ENCODE peak calls at places on chromosomes 13 and 19, in four cellular contexts. F is IMR-90, U is astrocyte of the spinal cord, P is coronary artery. R is an unnamed sample.
A peak's percentile ranks its signal among the peaks of the same experiment; 100 is the strongest.

GRCh38 chr19:18483119-18483518 is 38.8 kb downstream of the ELL start:
- DNase-seq in F (no peak), U (no peak), P (no peak), R (no peak)

GRCh38 chr19:10227215-10227971 is 3.7 kb downstream of the S1PR2 start:
- DNase-seq in P (peak; percentile 75), U (no peak), F (no peak), R (peak; percentile 55)

GRCh38 chr13:75871059-75871458 is 234.9 kb downstream of the LMO7 start:
- DNase-seq in U (no peak), F (no peak), P (no peak), R (peak; percentile 20)

GRCh38 chr13:52780092-52780491 is 40.5 kb upstream of the CNMD start:
- DNase-seq in U (no peak), F (no peak), P (no peak), R (no peak)

GRCh38 chr19:21022996-21023395 is 2.5 kb downstream of the ZNF430 start:
- DNase-seq in P (no peak), F (peak; percentile 66), U (peak; percentile 38), R (peak; percentile 47)

GRCh38 chr19:55152017-55152416 is 3.0 kb upstream of the TNNT1 start:
- DNase-seq in F (no peak), U (no peak), P (no peak), R (no peak)

GRCh38 chr13:94061316-94061715 is 418.2 kb downstream of the DCT start:
- DNase-seq in P (no peak), F (peak; percentile 79), U (peak; percentile 50), R (peak; percentile 64)

GRCh38 chr13:103663996-103664395 is 597.8 kb upstream of the SLC10A2 start:
- DNase-seq in U (no peak), P (no peak), F (no peak), R (no peak)

GRCh38 chr19:54464044-54464623 is 556 bp upstream of the LENG9 start:
- DNase-seq in F (peak; percentile 49), P (peak; percentile 93), U (peak; percentile 86), R (peak; percentile 56)

GRCh38 chr19:18194554-18195238 is 1.7 kb downstream of the MPV17L2 start:
- DNase-seq in F (peak; percentile 34), P (no peak), U (peak; percentile 37), R (peak; percentile 82)

GRCh38 chr13:59609421-59609820 is 554.3 kb downstream of the DIAPH3 start:
- DNase-seq in U (no peak), F (no peak), P (no peak), R (no peak)

GRCh38 chr13:45292176-45292575 is 48.8 kb downstream of the TPT1 start:
- DNase-seq in P (peak; percentile 22), F (no peak), U (no peak), R (no peak)

GRCh38 chr19:2984196-2984490 is 6.8 kb downstream of the TLE6 start:
- DNase-seq in U (no peak), P (peak; percentile 93), F (no peak), R (peak; percentile 79)

GRCh38 chr19:46218160-46218559 is 11.4 kb upstream of the IGFL1 start:
- DNase-seq in P (no peak), U (peak; percentile 29), F (peak; percentile 6), R (peak; percentile 32)

GRCh38 chr13:43804461-43805070 is 17.8 kb upstream of the ENOX1 start:
- DNase-seq in F (peak; percentile 78), U (peak; percentile 88), P (no peak), R (peak; percentile 90)

GRCh38 chr13:83780201-83780600 is 102.1 kb downstream of the SLITRK1 start:
- DNase-seq in U (peak; percentile 16), P (no peak), F (peak; percentile 15), R (peak; percentile 30)
- TF ChIP-seq CTCF in U (peak; percentile 55), P (no peak), F (peak; percentile 43), R (peak; percentile 52)

GRCh38 chr13:112697756-112698655 is 8.2 kb downstream of the ATP11A start:
- DNase-seq in P (peak; percentile 50), U (no peak), F (peak; percentile 44), R (peak; percentile 77)

GRCh38 chr13:112702341-112702982 is 12.6 kb downstream of the ATP11A start:
- DNase-seq in P (no peak), U (no peak), F (no peak), R (no peak)

GRCh38 chr13:112702983-112703379 is 13.1 kb downstream of the ATP11A start:
- DNase-seq in U (no peak), P (no peak), F (no peak), R (no peak)

GRCh38 chr13:112699318-112699918 is 9.6 kb downstream of the ATP11A start:
- DNase-seq in U (no peak), F (no peak), P (peak; percentile 47), R (no peak)

DNA sequence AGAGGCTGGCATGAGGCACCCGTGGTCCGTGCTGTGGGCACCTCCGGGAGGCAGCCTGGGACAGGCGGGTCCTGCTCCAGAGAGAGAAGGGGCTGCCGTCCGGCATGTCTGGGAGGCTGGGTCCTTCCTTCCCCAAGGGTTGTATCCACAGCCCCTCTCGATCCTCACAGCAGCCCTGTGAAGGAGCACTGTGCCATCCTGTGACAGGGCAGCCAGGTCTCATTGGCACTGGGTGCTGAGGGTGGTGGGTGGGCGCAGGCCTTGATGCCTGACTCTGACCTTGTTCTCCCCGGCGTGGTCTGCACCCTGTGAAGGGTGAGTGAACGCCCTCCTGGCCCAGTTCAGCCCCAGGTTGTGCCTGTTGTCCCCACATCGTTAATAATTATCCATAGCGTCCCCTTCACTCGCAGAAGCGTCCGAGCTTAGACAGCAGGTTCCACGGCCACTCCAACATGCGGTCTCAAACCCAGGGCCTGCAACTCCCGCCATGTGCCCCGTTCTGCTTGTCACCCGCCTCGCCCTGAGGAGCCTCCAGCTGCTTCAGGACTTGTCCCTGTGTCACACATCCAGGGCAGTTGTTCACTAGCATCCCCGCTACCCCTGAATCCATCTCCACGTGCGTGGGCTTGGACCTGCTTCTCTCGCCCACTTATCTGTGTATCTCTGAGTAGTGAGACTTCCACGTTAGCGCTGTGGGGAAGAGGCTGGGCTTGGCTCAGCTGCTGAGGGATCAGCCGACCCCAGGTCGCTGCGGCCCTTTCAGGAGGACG is 10.6 kb downstream of the ATP11A start:
- DNase-seq in F (no peak), P (peak; percentile 62), U (no peak), R (no peak)
- H3K4me3 ChIP-seq in F (no peak overlapping the region), P (no peak overlapping the region), U (no peak overlapping the region), R (no peak overlapping the region)

GRCh38 chr19:36915992-36916830 is at the start of the genes ZNF568 and ZNF829:
- DNase-seq in F (peak; percentile 83), P (peak; percentile 93), U (peak; percentile 88), R (peak; percentile 87)
- TF ChIP-seq CTCF in F (peak; percentile 63), P (peak; percentile 36), U (peak; percentile 70), R (peak; percentile 71)

DNA sequence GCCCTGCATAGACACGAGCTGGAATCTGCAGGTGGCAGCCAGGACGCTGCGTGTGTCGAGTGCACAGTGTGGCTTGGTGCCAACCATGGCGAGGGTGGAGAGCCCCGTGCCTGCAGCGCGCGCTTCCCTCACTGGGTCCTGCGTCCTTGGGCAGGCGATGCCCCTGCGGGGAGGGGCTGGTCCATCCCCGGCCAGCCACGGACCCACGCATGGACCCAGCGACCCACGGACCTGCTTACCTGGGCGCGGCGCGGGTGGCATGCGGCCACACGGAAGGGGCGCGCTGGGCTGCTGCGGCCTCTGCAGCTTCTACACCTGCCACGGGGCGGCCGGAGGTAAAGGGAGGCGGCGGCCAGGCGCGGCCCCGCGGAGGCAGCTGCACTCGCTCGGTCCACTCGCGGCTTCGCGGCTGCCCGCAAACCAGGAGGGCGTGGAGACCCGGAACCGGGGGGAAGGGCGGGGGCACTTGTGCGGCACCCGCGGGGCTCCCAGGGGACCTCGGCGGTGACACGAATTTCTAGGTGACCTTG is 569 bp upstream of the MCF2L start:
- DNase-seq in P (no peak), U (no peak), F (no peak), R (no peak)
- H3K4me3 ChIP-seq in P (peak overlapping the region; percentile 70), U (no peak overlapping the region), F (no peak overlapping the region), R (no peak overlapping the region)

GRCh38 chr13:107023335-107023734 is 455.4 kb upstream of the ARGLU1 start:
- DNase-seq in F (no peak), U (no peak), P (no peak), R (no peak)
- TF ChIP-seq CTCF in F (no peak), U (no peak), P (no peak), R (no peak)

GRCh38 chr19:42121666-42122069 is 10.6 kb downstream of the POU2F2 start:
- DNase-seq in F (peak; percentile 88), P (no peak), U (peak; percentile 75), R (peak; percentile 72)
- H3K4me3 ChIP-seq in F (no peak overlapping the region), P (no peak overlapping the region), U (no peak overlapping the region), R (no peak overlapping the region)

GRCh38 chr19:1754651-1755466 is 1.6 kb downstream of the ONECUT3 start:
- DNase-seq in P (no peak), U (no peak), F (no peak), R (no peak)
- TF ChIP-seq CTCF in P (no peak), U (no peak), F (no peak), R (no peak)

R was measured in fibroblast of the aortic adventitia.